ENCODE peak calls at places on chromosomes 7 and 10, in nine cellular contexts. One of them, this sample, is unnamed.

GRCh38 chr7:87312215-87312865 is 33.1 kb upstream of the CROT start:
- DNase-seq in bronchial epithelial cell: peak; percentile 60
- DNase-seq in fibroblast of pulmonary artery: peak; percentile 79
- DNase-seq in body of pancreas: peak; percentile 61
- DNase-seq in mammary epithelial cell: peak; percentile 50
- DNase-seq in MM.1S: peak; percentile 67
- DNase-seq in transverse colon: peak; percentile 63
- DNase-seq in tibial nerve: no peak
- DNase-seq in fibroblast of mammary gland: peak; percentile 67
- DNase-seq in this sample: peak; percentile 13

GRCh38 chr7:560966-561630 is 41.5 kb upstream of the PDGFA start:
- DNase-seq in bronchial epithelial cell: no peak
- DNase-seq in fibroblast of pulmonary artery: no peak
- DNase-seq in body of pancreas: no peak
- DNase-seq in mammary epithelial cell: no peak
- DNase-seq in MM.1S: no peak
- DNase-seq in transverse colon: no peak
- DNase-seq in tibial nerve: no peak
- DNase-seq in fibroblast of mammary gland: no peak
- DNase-seq in this sample: no peak

GRCh38 chr7:13802651-13803050 is 186.8 kb downstream of the ETV1 start:
- DNase-seq in bronchial epithelial cell: no peak
- DNase-seq in fibroblast of pulmonary artery: no peak
- DNase-seq in body of pancreas: no peak
- DNase-seq in mammary epithelial cell: no peak
- DNase-seq in MM.1S: no peak
- DNase-seq in transverse colon: no peak
- DNase-seq in tibial nerve: no peak
- DNase-seq in fibroblast of mammary gland: no peak
- DNase-seq in this sample: no peak

GRCh38 chr7:107594961-107595737 is 15.1 kb downstream of the BCAP29 start:
- DNase-seq in bronchial epithelial cell: peak; percentile 97
- DNase-seq in fibroblast of pulmonary artery: peak; percentile 98
- DNase-seq in body of pancreas: no peak
- DNase-seq in mammary epithelial cell: peak; percentile 97
- DNase-seq in MM.1S: no peak
- DNase-seq in transverse colon: no peak
- DNase-seq in tibial nerve: no peak
- DNase-seq in fibroblast of mammary gland: peak; percentile 96
- DNase-seq in this sample: no peak

GRCh38 chr10:86969421-86970041 is 1.2 kb downstream of the ADIRF start:
- DNase-seq in bronchial epithelial cell: peak; percentile 88
- DNase-seq in fibroblast of pulmonary artery: no peak
- DNase-seq in body of pancreas: no peak
- DNase-seq in mammary epithelial cell: peak; percentile 92
- DNase-seq in MM.1S: no peak
- DNase-seq in transverse colon: no peak
- DNase-seq in tibial nerve: no peak
- DNase-seq in fibroblast of mammary gland: peak; percentile 81
- DNase-seq in this sample: no peak

GRCh38 chr7:155764432-155764798 is 47.8 kb downstream of the SHH start:
- DNase-seq in bronchial epithelial cell: no peak
- DNase-seq in fibroblast of pulmonary artery: no peak
- DNase-seq in body of pancreas: no peak
- DNase-seq in mammary epithelial cell: no peak
- DNase-seq in MM.1S: no peak
- DNase-seq in transverse colon: no peak
- DNase-seq in tibial nerve: no peak
- DNase-seq in fibroblast of mammary gland: no peak
- DNase-seq in this sample: no peak

GRCh38 chr10:72812415-72812797 is 81.1 kb upstream of the OIT3 start:
- DNase-seq in bronchial epithelial cell: no peak
- DNase-seq in fibroblast of pulmonary artery: no peak
- DNase-seq in body of pancreas: no peak
- DNase-seq in mammary epithelial cell: no peak
- DNase-seq in MM.1S: no peak
- DNase-seq in transverse colon: no peak
- DNase-seq in tibial nerve: no peak
- DNase-seq in fibroblast of mammary gland: no peak
- DNase-seq in this sample: no peak

GRCh38 chr10:117429644-117430043 is 54.4 kb upstream of the PDZD8 start:
- DNase-seq in bronchial epithelial cell: no peak
- DNase-seq in fibroblast of pulmonary artery: no peak
- DNase-seq in body of pancreas: no peak
- DNase-seq in mammary epithelial cell: no peak
- DNase-seq in MM.1S: no peak
- DNase-seq in transverse colon: no peak
- DNase-seq in tibial nerve: no peak
- DNase-seq in fibroblast of mammary gland: no peak
- DNase-seq in this sample: no peak

GRCh38 chr7:23971031-23971430 is 261.0 kb downstream of the STK31 start:
- DNase-seq in bronchial epithelial cell: no peak
- DNase-seq in fibroblast of pulmonary artery: no peak
- DNase-seq in body of pancreas: no peak
- DNase-seq in mammary epithelial cell: peak; percentile 35
- DNase-seq in MM.1S: no peak
- DNase-seq in transverse colon: no peak
- DNase-seq in tibial nerve: no peak
- DNase-seq in fibroblast of mammary gland: no peak
- DNase-seq in this sample: no peak

GRCh38 chr10:92290076-92290836 is 622 bp downstream of the CPEB3 start:
- DNase-seq in bronchial epithelial cell: peak; percentile 55
- DNase-seq in fibroblast of pulmonary artery: peak; percentile 50
- DNase-seq in body of pancreas: peak; percentile 76
- DNase-seq in mammary epithelial cell: peak; percentile 54
- DNase-seq in MM.1S: peak; percentile 57
- DNase-seq in transverse colon: peak; percentile 44
- DNase-seq in tibial nerve: no peak
- DNase-seq in fibroblast of mammary gland: peak; percentile 50
- DNase-seq in this sample: no peak

GRCh38 chr10:78981970-78982281 is 86.8 kb upstream of the ZMIZ1 start:
- DNase-seq in bronchial epithelial cell: no peak
- DNase-seq in fibroblast of pulmonary artery: no peak
- DNase-seq in body of pancreas: no peak
- DNase-seq in mammary epithelial cell: no peak
- DNase-seq in MM.1S: no peak
- DNase-seq in transverse colon: no peak
- DNase-seq in tibial nerve: no peak
- DNase-seq in fibroblast of mammary gland: no peak
- DNase-seq in this sample: no peak

GRCh38 chr10:35259769-35260397 is 76.4 kb upstream of the CCNY start:
- DNase-seq in bronchial epithelial cell: peak; percentile 95
- DNase-seq in fibroblast of pulmonary artery: peak; percentile 78
- DNase-seq in body of pancreas: no peak
- DNase-seq in mammary epithelial cell: peak; percentile 93
- DNase-seq in MM.1S: no peak
- DNase-seq in transverse colon: no peak
- DNase-seq in tibial nerve: no peak
- DNase-seq in fibroblast of mammary gland: peak; percentile 97
- DNase-seq in this sample: no peak

GRCh38 chr7:19958309-19958896 is 185.0 kb upstream of the TMEM196 start:
- DNase-seq in bronchial epithelial cell: peak; percentile 99
- DNase-seq in fibroblast of pulmonary artery: peak; percentile 94
- DNase-seq in body of pancreas: no peak
- DNase-seq in mammary epithelial cell: peak; percentile 97
- DNase-seq in MM.1S: no peak
- DNase-seq in transverse colon: no peak
- DNase-seq in tibial nerve: no peak
- DNase-seq in fibroblast of mammary gland: peak; percentile 93
- DNase-seq in this sample: no peak

GRCh38 chr7:11895352-11895751 is 63.4 kb upstream of the THSD7A start:
- DNase-seq in bronchial epithelial cell: no peak
- DNase-seq in fibroblast of pulmonary artery: no peak
- DNase-seq in body of pancreas: no peak
- DNase-seq in mammary epithelial cell: no peak
- DNase-seq in MM.1S: no peak
- DNase-seq in transverse colon: no peak
- DNase-seq in tibial nerve: no peak
- DNase-seq in fibroblast of mammary gland: no peak
- DNase-seq in this sample: no peak

GRCh38 chr7:112484671-112485097 is 3.9 kb downstream of the LSMEM1 start:
- DNase-seq in bronchial epithelial cell: no peak
- DNase-seq in fibroblast of pulmonary artery: peak; percentile 90
- DNase-seq in body of pancreas: peak; percentile 26
- DNase-seq in mammary epithelial cell: peak; percentile 35
- DNase-seq in MM.1S: no peak
- DNase-seq in transverse colon: no peak
- DNase-seq in tibial nerve: no peak
- DNase-seq in fibroblast of mammary gland: peak; percentile 94
- DNase-seq in this sample: no peak

DNA sequence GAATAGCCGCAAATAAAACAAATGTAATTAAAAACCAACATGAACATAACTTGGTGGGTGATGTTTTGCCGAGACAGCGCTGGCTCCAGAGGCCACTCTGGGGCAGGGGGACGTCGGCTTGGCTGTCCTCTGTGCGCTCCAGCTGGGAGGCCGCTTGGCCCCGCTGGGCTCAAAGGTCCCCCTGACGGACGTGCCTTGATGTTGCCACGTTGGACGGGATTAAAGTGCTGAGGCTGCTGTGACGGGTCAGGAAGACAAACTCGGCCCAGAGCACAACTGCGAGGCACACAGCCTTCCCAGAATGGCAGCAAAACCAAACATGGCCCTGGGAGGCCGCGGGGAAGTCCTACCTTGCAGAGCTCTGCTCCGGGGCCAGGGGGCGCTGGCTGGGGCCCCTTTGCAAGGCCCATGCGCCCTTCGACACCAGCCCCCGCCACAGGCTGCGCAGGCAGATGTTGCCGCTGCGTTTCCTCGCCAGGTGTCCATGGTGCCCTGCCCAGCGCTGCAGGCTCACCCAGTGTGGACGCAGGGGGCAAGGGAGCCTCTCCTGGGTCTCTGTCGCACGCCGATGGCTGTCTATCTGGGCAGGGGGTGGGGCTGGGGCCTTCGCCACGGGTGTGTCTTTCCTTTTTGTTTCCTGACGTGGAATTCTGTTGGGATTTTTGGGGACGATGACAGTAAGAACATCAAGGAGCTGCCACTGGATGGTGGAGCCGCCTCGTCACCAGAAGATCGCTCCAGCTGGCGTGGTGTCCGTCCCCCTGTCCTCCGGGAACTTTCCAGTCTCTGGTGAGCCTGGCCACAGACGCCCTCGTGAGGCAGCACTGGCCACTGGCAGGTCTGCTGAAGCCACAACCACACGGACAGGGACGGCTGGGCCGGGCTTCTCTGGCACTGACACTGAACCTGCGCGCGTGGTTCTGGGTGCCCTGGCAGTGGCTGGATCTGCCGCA is 99.6 kb upstream of the DIP2C start:
- DNase-seq in bronchial epithelial cell: peak; percentile 36
- DNase-seq in fibroblast of pulmonary artery: peak; percentile 75
- DNase-seq in body of pancreas: peak; percentile 83
- DNase-seq in mammary epithelial cell: peak; percentile 56
- DNase-seq in MM.1S: no peak
- DNase-seq in transverse colon: peak; percentile 82
- DNase-seq in tibial nerve: no peak
- DNase-seq in fibroblast of mammary gland: no peak
- DNase-seq in this sample: no peak
- H3K4me3 ChIP-seq in bronchial epithelial cell: peak overlapping the region; percentile 34
- H3K4me3 ChIP-seq in fibroblast of pulmonary artery: peak overlapping the region; percentile 41
- H3K4me3 ChIP-seq in body of pancreas: no peak overlapping the region
- H3K4me3 ChIP-seq in mammary epithelial cell: no peak overlapping the region
- H3K4me3 ChIP-seq in MM.1S: no peak overlapping the region
- H3K4me3 ChIP-seq in transverse colon: peak overlapping the region; percentile 17
- H3K4me3 ChIP-seq in tibial nerve: peak overlapping the region; percentile 41
- H3K4me3 ChIP-seq in fibroblast of mammary gland: no peak overlapping the region
- H3K4me3 ChIP-seq in this sample: no peak overlapping the region

DNA sequence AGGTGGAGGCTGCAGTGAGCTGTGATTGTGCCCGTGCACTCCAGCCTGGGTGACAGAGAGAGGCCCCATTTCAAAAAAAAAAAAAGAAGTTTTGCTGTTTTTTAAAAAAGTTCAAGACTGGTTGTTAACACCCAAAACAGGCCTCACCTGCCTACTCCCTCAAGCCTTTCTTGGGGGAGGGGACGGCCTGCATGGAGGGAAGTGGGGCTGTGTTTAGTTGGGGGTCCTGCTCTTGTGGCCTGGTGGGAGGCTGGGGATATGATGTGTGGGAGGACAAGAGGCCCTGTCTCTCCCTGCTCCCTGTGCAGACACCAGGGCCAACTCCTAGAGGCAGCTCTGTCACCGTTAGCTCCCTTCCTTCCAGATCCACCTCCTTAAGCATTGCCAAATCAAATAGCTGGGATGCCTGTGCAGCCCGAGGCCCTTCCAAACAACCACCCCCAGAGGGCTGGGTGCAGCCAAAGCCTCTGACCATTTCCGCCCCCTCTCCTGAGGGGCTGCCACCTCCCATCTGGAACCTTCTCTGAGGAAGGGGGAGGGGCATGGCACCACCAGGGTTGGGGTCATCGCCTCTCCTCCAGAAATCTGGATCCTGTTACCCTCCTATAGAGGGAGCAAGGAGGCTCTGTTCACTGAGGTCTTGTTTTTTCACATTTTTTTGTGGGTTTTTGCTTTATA is 32.9 kb upstream of the ANKRD2 start:
- DNase-seq in bronchial epithelial cell: no peak
- DNase-seq in fibroblast of pulmonary artery: peak; percentile 94
- DNase-seq in body of pancreas: peak; percentile 27
- DNase-seq in mammary epithelial cell: no peak
- DNase-seq in MM.1S: no peak
- DNase-seq in transverse colon: no peak
- DNase-seq in tibial nerve: no peak
- DNase-seq in fibroblast of mammary gland: peak; percentile 92
- DNase-seq in this sample: no peak
- TF ChIP-seq CTCF in bronchial epithelial cell: peak; percentile 6
- TF ChIP-seq CTCF in fibroblast of pulmonary artery: peak; percentile 56
- TF ChIP-seq CTCF in body of pancreas: no peak
- TF ChIP-seq CTCF in mammary epithelial cell: no peak
- TF ChIP-seq CTCF in MM.1S: no peak
- TF ChIP-seq CTCF in transverse colon: no peak
- TF ChIP-seq CTCF in tibial nerve: no peak
- TF ChIP-seq CTCF in fibroblast of mammary gland: peak; percentile 50
- TF ChIP-seq CTCF in this sample: no peak

GRCh38 chr10:121574519-121575170 is 23.6 kb downstream of the FGFR2 start:
- DNase-seq in bronchial epithelial cell: peak; percentile 79
- DNase-seq in fibroblast of pulmonary artery: no peak
- DNase-seq in body of pancreas: no peak
- DNase-seq in mammary epithelial cell: peak; percentile 71
- DNase-seq in MM.1S: no peak
- DNase-seq in transverse colon: no peak
- DNase-seq in tibial nerve: no peak
- DNase-seq in fibroblast of mammary gland: no peak
- DNase-seq in this sample: no peak
- H3K4me3 ChIP-seq in bronchial epithelial cell: no peak overlapping the region
- H3K4me3 ChIP-seq in fibroblast of pulmonary artery: no peak overlapping the region
- H3K4me3 ChIP-seq in body of pancreas: no peak overlapping the region
- H3K4me3 ChIP-seq in mammary epithelial cell: peak overlapping the region; percentile 41
- H3K4me3 ChIP-seq in MM.1S: no peak overlapping the region
- H3K4me3 ChIP-seq in transverse colon: no peak overlapping the region
- H3K4me3 ChIP-seq in tibial nerve: no peak overlapping the region
- H3K4me3 ChIP-seq in fibroblast of mammary gland: no peak overlapping the region
- H3K4me3 ChIP-seq in this sample: no peak overlapping the region

DNA sequence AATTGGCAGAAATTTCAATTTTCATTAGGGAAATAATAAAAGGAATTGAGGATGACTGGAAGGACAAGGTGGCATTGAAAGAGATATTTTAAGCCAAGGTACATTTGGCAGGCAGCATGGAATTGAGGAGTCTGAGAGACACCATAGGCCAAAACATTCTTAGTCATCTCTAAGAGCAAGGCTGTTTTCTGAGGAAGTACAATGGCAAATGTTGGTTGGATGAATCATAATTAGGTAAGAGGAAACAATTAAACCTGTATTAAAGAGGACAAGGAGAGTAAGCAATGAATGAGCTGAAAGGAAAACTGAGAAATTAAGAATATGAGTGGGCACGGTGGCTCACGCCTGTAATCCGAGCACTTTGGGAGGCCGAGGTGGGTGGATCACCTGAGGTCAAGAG is 86.3 kb downstream of the MRPL32 start:
- DNase-seq in bronchial epithelial cell: peak; percentile 89
- DNase-seq in fibroblast of pulmonary artery: peak; percentile 50
- DNase-seq in body of pancreas: no peak
- DNase-seq in mammary epithelial cell: peak; percentile 90
- DNase-seq in MM.1S: no peak
- DNase-seq in transverse colon: no peak
- DNase-seq in tibial nerve: no peak
- DNase-seq in fibroblast of mammary gland: peak; percentile 55
- DNase-seq in this sample: no peak
- TF ChIP-seq CTCF in bronchial epithelial cell: no peak
- TF ChIP-seq CTCF in fibroblast of pulmonary artery: no peak
- TF ChIP-seq CTCF in body of pancreas: no peak
- TF ChIP-seq CTCF in mammary epithelial cell: no peak
- TF ChIP-seq CTCF in MM.1S: no peak
- TF ChIP-seq CTCF in transverse colon: no peak
- TF ChIP-seq CTCF in tibial nerve: no peak
- TF ChIP-seq CTCF in fibroblast of mammary gland: no peak
- TF ChIP-seq CTCF in this sample: no peak

This sample was measured in GM12864.